ENCODE peak calls at places on chromosomes 11 and 22, in six cellular contexts. F is IMR-90, D is mesenchymal stem cell, Z is neuronal stem cell, C is trophoblast cell, K is H1. O is an unnamed sample.

GRCh38 chr11:61777234-61778090 is 14.9 kb downstream of the TMEM258 start:
- DNase-seq in F (no peak), Z (no peak), D (no peak), K (no peak), C (peak), O (no peak)

GRCh38 chr22:46796566-46797195 is 34.2 kb downstream of the TBC1D22A start:
- DNase-seq in D (no peak), Z (no peak), F (no peak), C (no peak), K (no peak), O (no peak)

GRCh38 chr11:78562398-78562797 is 12.3 kb downstream of the NARS2 start:
- DNase-seq in D (peak), Z (no peak), F (peak), K (no peak), C (peak), O (peak)

GRCh38 chr11:7892751-7893356 is 38.2 kb downstream of the OR10A6 start:
- DNase-seq in C (peak), D (peak), K (no peak), Z (peak), F (peak), O (peak)

GRCh38 chr11:116256155-116256554 is 516.6 kb downstream of the BUD13 start:
- DNase-seq in D (no peak), C (no peak), Z (no peak), K (no peak), F (no peak), O (no peak)

GRCh38 chr22:21094911-21095772 is 49.4 kb downstream of the LRRC74B start:
- DNase-seq in K (no peak), F (no peak), D (no peak), Z (no peak), C (no peak), O (no peak)

GRCh38 chr22:49790912-49791311 is 36.8 kb downstream of the BRD1 start:
- DNase-seq in K (no peak), D (no peak), Z (no peak), F (no peak), C (no peak), O (no peak)

GRCh38 chr11:73249304-73249703 is 22.8 kb upstream of the P2RY6 start:
- DNase-seq in C (peak), K (no peak), Z (no peak), D (no peak), F (peak), O (no peak)

DNA sequence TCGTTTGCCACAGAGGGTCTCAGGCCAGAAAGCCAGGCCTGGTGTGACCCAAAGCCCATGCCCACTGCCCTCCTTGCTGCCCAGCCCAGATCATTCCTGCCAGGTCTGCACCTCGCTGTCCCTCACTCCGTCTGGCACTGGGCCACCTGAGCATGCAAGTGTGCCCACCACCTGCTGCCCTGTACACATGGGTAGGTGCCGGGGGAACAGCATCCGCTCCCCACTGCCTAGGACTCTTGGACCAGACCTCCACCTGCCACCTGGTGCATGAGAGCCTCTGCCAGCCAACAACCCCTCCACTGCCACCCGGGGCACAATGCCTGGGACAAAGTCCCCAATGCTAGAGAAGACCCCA is 12.5 kb downstream of the MGAT3 start:
- DNase-seq in D (no peak), Z (no peak), K (no peak), F (no peak), C (no peak), O (no peak)
- H3K4me3 ChIP-seq in D (no peak), Z (no peak), K (no peak), F (no peak), C (peak), O (no peak)

GRCh38 chr11:47176328-47177228 is at the start of gene ARFGAP2:
- DNase-seq in F (peak), D (peak), C (peak), Z (peak), K (no peak), O (peak)
- H4K8ac ChIP-seq in F (peak), D (peak), C (peak), Z (peak), K (peak), O (peak)

DNA sequence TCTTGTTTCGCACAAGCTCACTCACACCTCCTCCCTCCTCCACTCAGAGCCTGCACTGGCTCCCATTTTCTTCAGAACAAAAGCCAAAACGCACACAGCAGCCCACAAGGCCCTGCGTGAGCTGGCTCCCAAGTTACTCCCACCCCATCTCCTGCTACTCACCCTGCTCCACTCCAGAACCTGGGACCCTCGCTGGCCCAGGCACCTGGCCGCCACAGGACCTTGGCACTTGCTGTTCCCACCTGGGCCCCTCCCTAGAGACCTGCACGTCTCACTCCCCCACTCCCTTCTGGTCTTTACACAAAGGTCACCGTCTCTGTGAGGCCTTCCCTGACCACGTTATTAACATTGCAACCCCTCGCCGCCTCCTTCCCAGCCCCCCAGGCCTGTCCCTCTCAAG is 945 bp upstream of the MFNG start:
- DNase-seq in Z (no peak), F (no peak), D (no peak), C (no peak), K (no peak), O (no peak)
- H3K4me3 ChIP-seq in Z (no peak), F (no peak), D (no peak), C (no peak), K (no peak), O (no peak)

DNA sequence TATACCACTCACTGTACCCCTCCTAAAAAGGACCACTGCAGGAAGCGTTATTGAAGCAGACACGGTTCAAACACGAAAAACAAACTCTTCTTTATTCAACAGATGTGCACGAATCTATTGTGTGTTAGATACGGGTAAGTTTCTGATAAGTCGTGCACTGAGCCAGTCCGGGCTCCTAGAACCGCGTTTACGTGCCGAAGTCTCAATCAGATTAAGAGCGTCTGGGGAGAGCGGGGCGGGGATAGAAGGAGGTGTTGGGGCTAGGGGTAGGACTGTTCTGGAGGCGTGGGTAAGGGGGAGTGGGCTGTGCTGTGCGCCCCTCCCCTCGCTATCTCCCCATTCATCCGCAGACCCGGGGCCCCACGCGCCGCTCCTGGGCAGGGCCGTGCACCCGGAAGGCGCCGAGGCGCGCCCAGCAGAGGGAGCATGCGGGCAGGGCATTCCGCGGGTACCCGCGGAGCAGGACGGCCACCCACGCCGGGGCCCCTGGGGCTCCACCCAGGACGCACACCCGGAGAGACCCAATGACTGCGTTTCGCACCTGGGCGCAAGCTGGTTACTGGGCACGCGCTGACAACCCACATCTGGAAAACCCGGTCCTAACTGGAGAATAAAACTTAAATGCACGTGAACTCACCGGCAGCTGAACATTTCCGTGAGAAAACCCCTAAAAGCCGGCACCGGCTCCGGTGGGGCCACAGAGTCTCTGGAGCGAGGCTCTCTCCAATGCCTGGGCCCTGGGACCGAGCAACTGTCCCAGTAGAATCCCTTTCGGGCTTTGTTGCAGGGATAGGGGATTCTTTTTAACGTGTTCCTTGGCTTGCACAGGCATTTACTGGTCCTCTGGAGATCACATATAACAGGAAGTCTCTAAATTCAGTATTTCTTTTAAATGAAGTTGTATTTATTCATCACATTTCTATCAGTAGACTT is 40.6 kb downstream of the WEE1 start:
- DNase-seq in D (peak), Z (peak), K (no peak), F (peak), C (peak), O (peak)
- H4K8ac ChIP-seq in D (peak), Z (no peak), K (no peak), F (peak), C (peak), O (no peak)

O was measured in mesendoderm.